ENCODE peak calls at places on chromosomes 12 and 14, in six cellular contexts. One of them, this sample, is unnamed.

GRCh38 chr14:25134184-25134583 is 84.2 kb upstream of the STXBP6 start:
- DNase-seq in activated T-cell treated with anti-CD3 and anti-CD28 coated beads, Interleukin-2, amount 50 U/mL, for 72 hours: no peak
- DNase-seq in AG09319: no peak
- DNase-seq in iPS-NIHi11: no peak
- DNase-seq in fibroblast of pulmonary artery: no peak
- DNase-seq in NCI-H82: no peak
- DNase-seq in this sample: no peak

GRCh38 chr12:89345830-89346740 is 6.2 kb downstream of the DUSP6 start:
- DNase-seq in iPS-NIHi11: peak
- DNase-seq in AG09319: no peak
- DNase-seq in fibroblast of pulmonary artery: peak
- DNase-seq in NCI-H82: no peak
- DNase-seq in activated T-cell treated with anti-CD3 and anti-CD28 coated beads, Interleukin-2, amount 50 U/mL, for 72 hours: peak
- DNase-seq in this sample: peak

GRCh38 chr14:77457115-77457521 is 283 bp downstream of the VIPAS39 start:
- DNase-seq in iPS-NIHi11: no peak
- DNase-seq in activated T-cell treated with anti-CD3 and anti-CD28 coated beads, Interleukin-2, amount 50 U/mL, for 72 hours: no peak
- DNase-seq in AG09319: no peak
- DNase-seq in NCI-H82: no peak
- DNase-seq in fibroblast of pulmonary artery: no peak
- DNase-seq in this sample: no peak

GRCh38 chr12:111093428-111094142 is 173.2 kb upstream of the MYL2 start:
- DNase-seq in fibroblast of pulmonary artery: no peak
- DNase-seq in AG09319: no peak
- DNase-seq in NCI-H82: no peak
- DNase-seq in iPS-NIHi11: no peak
- DNase-seq in activated T-cell treated with anti-CD3 and anti-CD28 coated beads, Interleukin-2, amount 50 U/mL, for 72 hours: peak
- DNase-seq in this sample: no peak

GRCh38 chr14:65462411-65462810 is 49.9 kb downstream of the FUT8 start:
- DNase-seq in fibroblast of pulmonary artery: peak
- DNase-seq in AG09319: no peak
- DNase-seq in activated T-cell treated with anti-CD3 and anti-CD28 coated beads, Interleukin-2, amount 50 U/mL, for 72 hours: peak
- DNase-seq in iPS-NIHi11: no peak
- DNase-seq in NCI-H82: no peak
- DNase-seq in this sample: no peak

GRCh38 chr12:716506-716905 is 35.9 kb upstream of the WNK1 start:
- DNase-seq in iPS-NIHi11: no peak
- DNase-seq in activated T-cell treated with anti-CD3 and anti-CD28 coated beads, Interleukin-2, amount 50 U/mL, for 72 hours: peak
- DNase-seq in NCI-H82: no peak
- DNase-seq in fibroblast of pulmonary artery: peak
- DNase-seq in AG09319: no peak
- DNase-seq in this sample: peak

GRCh38 chr12:104889735-104890134 is 68.4 kb downstream of the SLC41A2 start:
- DNase-seq in fibroblast of pulmonary artery: no peak
- DNase-seq in NCI-H82: no peak
- DNase-seq in activated T-cell treated with anti-CD3 and anti-CD28 coated beads, Interleukin-2, amount 50 U/mL, for 72 hours: no peak
- DNase-seq in AG09319: no peak
- DNase-seq in iPS-NIHi11: no peak
- DNase-seq in this sample: no peak

GRCh38 chr14:65446159-65446558 is 33.6 kb downstream of the FUT8 start:
- DNase-seq in NCI-H82: peak
- DNase-seq in AG09319: no peak
- DNase-seq in fibroblast of pulmonary artery: peak
- DNase-seq in activated T-cell treated with anti-CD3 and anti-CD28 coated beads, Interleukin-2, amount 50 U/mL, for 72 hours: no peak
- DNase-seq in iPS-NIHi11: no peak
- DNase-seq in this sample: no peak

GRCh38 chr14:102711946-102712345 is 65.3 kb upstream of the TRAF3 start:
- DNase-seq in NCI-H82: no peak
- DNase-seq in fibroblast of pulmonary artery: no peak
- DNase-seq in AG09319: no peak
- DNase-seq in iPS-NIHi11: no peak
- DNase-seq in activated T-cell treated with anti-CD3 and anti-CD28 coated beads, Interleukin-2, amount 50 U/mL, for 72 hours: no peak
- DNase-seq in this sample: no peak

GRCh38 chr14:65412881-65413738 is 580 bp downstream of the FUT8 start:
- DNase-seq in AG09319: peak
- DNase-seq in NCI-H82: peak
- DNase-seq in activated T-cell treated with anti-CD3 and anti-CD28 coated beads, Interleukin-2, amount 50 U/mL, for 72 hours: peak
- DNase-seq in fibroblast of pulmonary artery: peak
- DNase-seq in iPS-NIHi11: peak
- DNase-seq in this sample: peak

GRCh38 chr12:20523658-20524057 is 155.3 kb downstream of the PDE3A start:
- DNase-seq in fibroblast of pulmonary artery: peak
- DNase-seq in iPS-NIHi11: no peak
- DNase-seq in NCI-H82: no peak
- DNase-seq in activated T-cell treated with anti-CD3 and anti-CD28 coated beads, Interleukin-2, amount 50 U/mL, for 72 hours: no peak
- DNase-seq in AG09319: no peak
- DNase-seq in this sample: no peak

GRCh38 chr12:42236017-42236416 is 2.0 kb downstream of the YAF2 start:
- DNase-seq in activated T-cell treated with anti-CD3 and anti-CD28 coated beads, Interleukin-2, amount 50 U/mL, for 72 hours: no peak
- DNase-seq in NCI-H82: no peak
- DNase-seq in AG09319: no peak
- DNase-seq in fibroblast of pulmonary artery: no peak
- DNase-seq in iPS-NIHi11: no peak
- DNase-seq in this sample: no peak

GRCh38 chr14:105616802-105617192 is 90.4 kb downstream of the TMEM121 start:
- DNase-seq in activated T-cell treated with anti-CD3 and anti-CD28 coated beads, Interleukin-2, amount 50 U/mL, for 72 hours: no peak
- DNase-seq in iPS-NIHi11: no peak
- DNase-seq in NCI-H82: no peak
- DNase-seq in AG09319: no peak
- DNase-seq in fibroblast of pulmonary artery: no peak
- DNase-seq in this sample: no peak

GRCh38 chr12:72297666-72298065 is 25.5 kb downstream of the TRHDE start:
- DNase-seq in NCI-H82: peak
- DNase-seq in iPS-NIHi11: no peak
- DNase-seq in activated T-cell treated with anti-CD3 and anti-CD28 coated beads, Interleukin-2, amount 50 U/mL, for 72 hours: no peak
- DNase-seq in fibroblast of pulmonary artery: no peak
- DNase-seq in AG09319: no peak
- DNase-seq in this sample: no peak

GRCh38 chr12:130073721-130074120 is 88.5 kb upstream of the FZD10 start:
- DNase-seq in iPS-NIHi11: no peak
- DNase-seq in activated T-cell treated with anti-CD3 and anti-CD28 coated beads, Interleukin-2, amount 50 U/mL, for 72 hours: no peak
- DNase-seq in AG09319: no peak
- DNase-seq in NCI-H82: no peak
- DNase-seq in fibroblast of pulmonary artery: no peak
- DNase-seq in this sample: no peak

GRCh38 chr14:21454843-21455550 is 926 bp downstream of the CHD8 start:
- DNase-seq in iPS-NIHi11: no peak
- DNase-seq in fibroblast of pulmonary artery: no peak
- DNase-seq in AG09319: no peak
- DNase-seq in NCI-H82: peak
- DNase-seq in activated T-cell treated with anti-CD3 and anti-CD28 coated beads, Interleukin-2, amount 50 U/mL, for 72 hours: no peak
- DNase-seq in this sample: peak

GRCh38 chr14:103158688-103159087 is 35.4 kb downstream of the TNFAIP2 start:
- DNase-seq in AG09319: no peak
- DNase-seq in NCI-H82: no peak
- DNase-seq in activated T-cell treated with anti-CD3 and anti-CD28 coated beads, Interleukin-2, amount 50 U/mL, for 72 hours: no peak
- DNase-seq in iPS-NIHi11: no peak
- DNase-seq in fibroblast of pulmonary artery: no peak
- DNase-seq in this sample: no peak

GRCh38 chr14:68236525-68236924 is 416.9 kb downstream of the RAD51B start:
- DNase-seq in NCI-H82: no peak
- DNase-seq in activated T-cell treated with anti-CD3 and anti-CD28 coated beads, Interleukin-2, amount 50 U/mL, for 72 hours: no peak
- DNase-seq in iPS-NIHi11: no peak
- DNase-seq in AG09319: no peak
- DNase-seq in fibroblast of pulmonary artery: no peak
- DNase-seq in this sample: no peak

GRCh38 chr12:117189725-117190209 is 503 bp downstream of the FBXO21 start:
- DNase-seq in activated T-cell treated with anti-CD3 and anti-CD28 coated beads, Interleukin-2, amount 50 U/mL, for 72 hours: peak
- DNase-seq in NCI-H82: peak
- DNase-seq in AG09319: no peak
- DNase-seq in fibroblast of pulmonary artery: peak
- DNase-seq in iPS-NIHi11: peak
- DNase-seq in this sample: peak

GRCh38 chr12:104630230-104630670 is 173.5 kb downstream of the CHST11 start:
- DNase-seq in fibroblast of pulmonary artery: no peak
- DNase-seq in AG09319: no peak
- DNase-seq in iPS-NIHi11: no peak
- DNase-seq in NCI-H82: peak
- DNase-seq in activated T-cell treated with anti-CD3 and anti-CD28 coated beads, Interleukin-2, amount 50 U/mL, for 72 hours: no peak
- DNase-seq in this sample: no peak

GRCh38 chr12:19239616-19240234 is 110.2 kb downstream of the PLEKHA5 start:
- DNase-seq in AG09319: no peak
- DNase-seq in activated T-cell treated with anti-CD3 and anti-CD28 coated beads, Interleukin-2, amount 50 U/mL, for 72 hours: no peak
- DNase-seq in fibroblast of pulmonary artery: peak
- DNase-seq in NCI-H82: peak
- DNase-seq in iPS-NIHi11: no peak
- DNase-seq in this sample: no peak

GRCh38 chr12:5268424-5269210 is 163.3 kb upstream of the NTF3 start:
- DNase-seq in AG09319: no peak
- DNase-seq in iPS-NIHi11: no peak
- DNase-seq in NCI-H82: no peak
- DNase-seq in fibroblast of pulmonary artery: no peak
- DNase-seq in activated T-cell treated with anti-CD3 and anti-CD28 coated beads, Interleukin-2, amount 50 U/mL, for 72 hours: no peak
- DNase-seq in this sample: no peak

GRCh38 chr14:29274890-29275651 is 508.5 kb downstream of the FOXG1 start:
- DNase-seq in activated T-cell treated with anti-CD3 and anti-CD28 coated beads, Interleukin-2, amount 50 U/mL, for 72 hours: no peak
- DNase-seq in AG09319: no peak
- DNase-seq in fibroblast of pulmonary artery: no peak
- DNase-seq in NCI-H82: peak
- DNase-seq in iPS-NIHi11: no peak
- DNase-seq in this sample: no peak

GRCh38 chr14:75821828-75822521 is 159.8 kb downstream of the TGFB3 start:
- DNase-seq in iPS-NIHi11: no peak
- DNase-seq in AG09319: no peak
- DNase-seq in fibroblast of pulmonary artery: peak
- DNase-seq in activated T-cell treated with anti-CD3 and anti-CD28 coated beads, Interleukin-2, amount 50 U/mL, for 72 hours: no peak
- DNase-seq in NCI-H82: peak
- DNase-seq in this sample: peak

GRCh38 chr12:92244036-92244435 is 98.4 kb upstream of the BTG1 start:
- DNase-seq in activated T-cell treated with anti-CD3 and anti-CD28 coated beads, Interleukin-2, amount 50 U/mL, for 72 hours: no peak
- DNase-seq in AG09319: peak
- DNase-seq in iPS-NIHi11: no peak
- DNase-seq in NCI-H82: no peak
- DNase-seq in fibroblast of pulmonary artery: peak
- DNase-seq in this sample: peak